ENCODE peak calls at places on chromosome X, in nine cellular contexts. One of them, this sample, is unnamed.

GRCh38 chrX:94400488-94400887 is 726.5 kb downstream of the FAM133A start:
- DNase-seq in mesenchymal stem cell: no peak
- DNase-seq in stimulated activated naive CD8-positive, alpha-beta T cell treated with anti-CD3 and anti-CD28 coated beads, Interleukin-15, Interleukin-2, amounts not matched to agents 100 U/mL and 50 U/mL, for 24 hours: no peak
- DNase-seq in GM13977: no peak
- DNase-seq in Peyer's patch: no peak
- DNase-seq in stimulated activated CD4-positive, alpha-beta T cell treated with anti-CD3 and anti-CD28 coated beads, Interleukin-2, amount 100 ng/mL, for 48 hours: no peak
- DNase-seq in NCI-H1436: no peak
- DNase-seq in transverse colon: no peak
- DNase-seq in A172: no peak
- DNase-seq in this sample: no peak

GRCh38 chrX:146755214-146755613 is 54.4 kb upstream of the CXorf51B start:
- DNase-seq in mesenchymal stem cell: no peak
- DNase-seq in GM13977: no peak
- DNase-seq in stimulated activated CD4-positive, alpha-beta T cell treated with anti-CD3 and anti-CD28 coated beads, Interleukin-2, amount 100 ng/mL, for 48 hours: no peak
- DNase-seq in Peyer's patch: no peak
- DNase-seq in stimulated activated naive CD8-positive, alpha-beta T cell treated with anti-CD3 and anti-CD28 coated beads, Interleukin-15, Interleukin-2, amounts not matched to agents 100 U/mL and 50 U/mL, for 24 hours: no peak
- DNase-seq in A172: no peak
- DNase-seq in NCI-H1436: no peak
- DNase-seq in transverse colon: no peak
- DNase-seq in this sample: no peak

GRCh38 chrX:68183612-68184214 is 249.6 kb downstream of the OPHN1 start:
- DNase-seq in transverse colon: no peak
- DNase-seq in GM13977: no peak
- DNase-seq in NCI-H1436: no peak
- DNase-seq in A172: peak
- DNase-seq in Peyer's patch: no peak
- DNase-seq in stimulated activated CD4-positive, alpha-beta T cell treated with anti-CD3 and anti-CD28 coated beads, Interleukin-2, amount 100 ng/mL, for 48 hours: no peak
- DNase-seq in stimulated activated naive CD8-positive, alpha-beta T cell treated with anti-CD3 and anti-CD28 coated beads, Interleukin-15, Interleukin-2, amounts not matched to agents 100 U/mL and 50 U/mL, for 24 hours: no peak
- DNase-seq in mesenchymal stem cell: peak
- DNase-seq in this sample: peak

GRCh38 chrX:67781132-67781531 is 237.3 kb downstream of the AR start:
- DNase-seq in A172: no peak
- DNase-seq in NCI-H1436: no peak
- DNase-seq in Peyer's patch: no peak
- DNase-seq in stimulated activated naive CD8-positive, alpha-beta T cell treated with anti-CD3 and anti-CD28 coated beads, Interleukin-15, Interleukin-2, amounts not matched to agents 100 U/mL and 50 U/mL, for 24 hours: no peak
- DNase-seq in transverse colon: no peak
- DNase-seq in mesenchymal stem cell: no peak
- DNase-seq in stimulated activated CD4-positive, alpha-beta T cell treated with anti-CD3 and anti-CD28 coated beads, Interleukin-2, amount 100 ng/mL, for 48 hours: no peak
- DNase-seq in GM13977: no peak
- DNase-seq in this sample: peak

GRCh38 chrX:56113785-56114436 is 118.2 kb upstream of the KLF8 start:
- DNase-seq in mesenchymal stem cell: no peak
- DNase-seq in transverse colon: no peak
- DNase-seq in Peyer's patch: no peak
- DNase-seq in NCI-H1436: no peak
- DNase-seq in GM13977: no peak
- DNase-seq in stimulated activated naive CD8-positive, alpha-beta T cell treated with anti-CD3 and anti-CD28 coated beads, Interleukin-15, Interleukin-2, amounts not matched to agents 100 U/mL and 50 U/mL, for 24 hours: no peak
- DNase-seq in stimulated activated CD4-positive, alpha-beta T cell treated with anti-CD3 and anti-CD28 coated beads, Interleukin-2, amount 100 ng/mL, for 48 hours: no peak
- DNase-seq in A172: no peak
- DNase-seq in this sample: no peak

GRCh38 chrX:53055244-53055849 is 6.8 kb downstream of the GPR173 start:
- DNase-seq in stimulated activated CD4-positive, alpha-beta T cell treated with anti-CD3 and anti-CD28 coated beads, Interleukin-2, amount 100 ng/mL, for 48 hours: no peak
- DNase-seq in transverse colon: no peak
- DNase-seq in A172: no peak
- DNase-seq in Peyer's patch: no peak
- DNase-seq in NCI-H1436: no peak
- DNase-seq in stimulated activated naive CD8-positive, alpha-beta T cell treated with anti-CD3 and anti-CD28 coated beads, Interleukin-15, Interleukin-2, amounts not matched to agents 100 U/mL and 50 U/mL, for 24 hours: no peak
- DNase-seq in mesenchymal stem cell: no peak
- DNase-seq in GM13977: no peak
- DNase-seq in this sample: no peak

GRCh38 chrX:102516314-102516936 is at the start of gene TMSB15A:
- DNase-seq in stimulated activated naive CD8-positive, alpha-beta T cell treated with anti-CD3 and anti-CD28 coated beads, Interleukin-15, Interleukin-2, amounts not matched to agents 100 U/mL and 50 U/mL, for 24 hours: peak
- DNase-seq in NCI-H1436: peak
- DNase-seq in GM13977: peak
- DNase-seq in A172: peak
- DNase-seq in stimulated activated CD4-positive, alpha-beta T cell treated with anti-CD3 and anti-CD28 coated beads, Interleukin-2, amount 100 ng/mL, for 48 hours: peak
- DNase-seq in mesenchymal stem cell: peak
- DNase-seq in transverse colon: peak
- DNase-seq in Peyer's patch: peak
- DNase-seq in this sample: peak

GRCh38 chrX:48972214-48973164 is 845 bp upstream of the KCND1 start:
- DNase-seq in A172: peak
- DNase-seq in mesenchymal stem cell: peak
- DNase-seq in stimulated activated naive CD8-positive, alpha-beta T cell treated with anti-CD3 and anti-CD28 coated beads, Interleukin-15, Interleukin-2, amounts not matched to agents 100 U/mL and 50 U/mL, for 24 hours: peak
- DNase-seq in GM13977: peak
- DNase-seq in Peyer's patch: peak
- DNase-seq in NCI-H1436: peak
- DNase-seq in stimulated activated CD4-positive, alpha-beta T cell treated with anti-CD3 and anti-CD28 coated beads, Interleukin-2, amount 100 ng/mL, for 48 hours: peak
- DNase-seq in transverse colon: peak
- DNase-seq in this sample: peak

GRCh38 chrX:54182194-54182863 is 725 bp downstream of the FAM120C start:
- DNase-seq in stimulated activated CD4-positive, alpha-beta T cell treated with anti-CD3 and anti-CD28 coated beads, Interleukin-2, amount 100 ng/mL, for 48 hours: peak
- DNase-seq in Peyer's patch: peak
- DNase-seq in transverse colon: peak
- DNase-seq in stimulated activated naive CD8-positive, alpha-beta T cell treated with anti-CD3 and anti-CD28 coated beads, Interleukin-15, Interleukin-2, amounts not matched to agents 100 U/mL and 50 U/mL, for 24 hours: peak
- DNase-seq in mesenchymal stem cell: peak
- DNase-seq in NCI-H1436: peak
- DNase-seq in A172: peak
- DNase-seq in GM13977: peak
- DNase-seq in this sample: peak

GRCh38 chrX:119693032-119693995 is at the start of gene SEPTIN6:
- DNase-seq in NCI-H1436: peak
- DNase-seq in mesenchymal stem cell: peak
- DNase-seq in Peyer's patch: peak
- DNase-seq in A172: peak
- DNase-seq in stimulated activated naive CD8-positive, alpha-beta T cell treated with anti-CD3 and anti-CD28 coated beads, Interleukin-15, Interleukin-2, amounts not matched to agents 100 U/mL and 50 U/mL, for 24 hours: peak
- DNase-seq in GM13977: peak
- DNase-seq in stimulated activated CD4-positive, alpha-beta T cell treated with anti-CD3 and anti-CD28 coated beads, Interleukin-2, amount 100 ng/mL, for 48 hours: peak
- DNase-seq in transverse colon: peak
- DNase-seq in this sample: peak

GRCh38 chrX:7706032-7706431 is 136.9 kb upstream of the VCX start:
- DNase-seq in stimulated activated naive CD8-positive, alpha-beta T cell treated with anti-CD3 and anti-CD28 coated beads, Interleukin-15, Interleukin-2, amounts not matched to agents 100 U/mL and 50 U/mL, for 24 hours: no peak
- DNase-seq in NCI-H1436: no peak
- DNase-seq in stimulated activated CD4-positive, alpha-beta T cell treated with anti-CD3 and anti-CD28 coated beads, Interleukin-2, amount 100 ng/mL, for 48 hours: no peak
- DNase-seq in mesenchymal stem cell: no peak
- DNase-seq in GM13977: no peak
- DNase-seq in transverse colon: no peak
- DNase-seq in A172: no peak
- DNase-seq in Peyer's patch: no peak
- DNase-seq in this sample: peak

GRCh38 chrX:55546956-55547355 is 57.3 kb upstream of the USP51 start:
- DNase-seq in A172: no peak
- DNase-seq in stimulated activated CD4-positive, alpha-beta T cell treated with anti-CD3 and anti-CD28 coated beads, Interleukin-2, amount 100 ng/mL, for 48 hours: no peak
- DNase-seq in NCI-H1436: no peak
- DNase-seq in GM13977: no peak
- DNase-seq in transverse colon: no peak
- DNase-seq in stimulated activated naive CD8-positive, alpha-beta T cell treated with anti-CD3 and anti-CD28 coated beads, Interleukin-15, Interleukin-2, amounts not matched to agents 100 U/mL and 50 U/mL, for 24 hours: no peak
- DNase-seq in mesenchymal stem cell: no peak
- DNase-seq in Peyer's patch: no peak
- DNase-seq in this sample: peak

This sample was measured in dermis blood vessel endothelial cell.